ENCODE peak calls at places on chromosomes 12 and 14, in eight cellular contexts. D is AG10803; P is AG04449; T is PC-9; I is CD8-positive, alpha-beta T cell; X is heart right ventricle; A is bronchial epithelial cell; U is fibroblast of the aortic adventitia. F is an unnamed sample.

GRCh38 chr12:21330682-21331253 is 3.9 kb downstream of the SLCO1A2 start:
- DNase-seq in A (no peak), U (no peak), I (no peak), P (no peak), X (no peak), T (no peak), D (no peak), F (no peak)

GRCh38 chr14:69183735-69184134 is 7.6 kb upstream of the EXD2 start:
- DNase-seq in I (no peak), A (no peak), D (no peak), X (no peak), U (no peak), P (no peak), T (no peak), F (no peak)

GRCh38 chr12:118391424-118391823 is 15.1 kb downstream of the SUDS3 start:
- DNase-seq in I (no peak), P (no peak), D (peak; percentile 40), U (peak; percentile 47), A (no peak), T (no peak), X (no peak), F (no peak)

GRCh38 chr12:53701518-53702264 is 25.6 kb downstream of the CALCOCO1 start:
- DNase-seq in P (no peak), D (peak; percentile 72), T (peak; percentile 79), U (peak; percentile 81), I (peak; percentile 77), A (peak; percentile 53), X (peak; percentile 80), F (peak; percentile 24)

GRCh38 chr14:103698380-103699260 is 16.6 kb downstream of the XRCC3 start:
- DNase-seq in U (no peak), D (no peak), A (peak; percentile 47), P (no peak), T (peak; percentile 88), X (no peak), I (no peak), F (no peak)

GRCh38 chr14:38137005-38137404 is 70.7 kb upstream of the SSTR1 start:
- DNase-seq in X (no peak), D (peak; percentile 50), U (no peak), I (no peak), A (no peak), P (no peak), T (no peak), F (no peak)

GRCh38 chr12:10366875-10367274 is 23.0 kb downstream of the KLRK1 start:
- DNase-seq in A (peak; percentile 38), P (no peak), X (no peak), D (peak; percentile 63), T (no peak), U (peak; percentile 53), I (no peak), F (no peak)

GRCh38 chr14:49549881-49550280 is 36.3 kb downstream of the RPS29 start:
- DNase-seq in X (no peak), P (no peak), D (peak; percentile 34), A (peak; percentile 59), I (no peak), U (peak; percentile 24), T (peak; percentile 4), F (no peak)

GRCh38 chr12:83199069-83199468 is 512.4 kb downstream of the TMTC2 start:
- DNase-seq in A (no peak), X (no peak), U (no peak), P (no peak), D (no peak), I (no peak), T (no peak), F (no peak)

GRCh38 chr14:72545411-72546311 is 348.2 kb downstream of the DPF3 start:
- DNase-seq in X (no peak), A (peak; percentile 63), I (no peak), U (no peak), D (no peak), T (no peak), P (no peak), F (no peak)

GRCh38 chr12:121162384-121162783 is 29.7 kb downstream of the P2RX7 start:
- DNase-seq in D (no peak), I (no peak), X (no peak), P (no peak), U (no peak), T (no peak), A (no peak), F (no peak)

GRCh38 chr12:30508205-30508967 is 187.3 kb downstream of the IPO8 start:
- DNase-seq in T (no peak), X (no peak), I (no peak), D (no peak), U (no peak), P (no peak), A (no peak), F (no peak)

GRCh38 chr14:43535231-43535838 is 971.7 kb downstream of the FSCB start:
- DNase-seq in D (no peak), X (no peak), T (no peak), I (no peak), P (no peak), U (no peak), A (no peak), F (no peak)

GRCh38 chr14:105913221-105913620 is 386.8 kb downstream of the TMEM121 start:
- DNase-seq in A (no peak), T (no peak), U (no peak), I (no peak), P (no peak), D (no peak), X (no peak), F (no peak)

GRCh38 chr12:65925626-65926025 is 101.3 kb downstream of the HMGA2 start:
- DNase-seq in U (no peak), T (no peak), P (no peak), X (no peak), A (no peak), I (no peak), D (no peak), F (no peak)

GRCh38 chr14:31336646-31337045 is 83.7 kb downstream of the HEATR5A start:
- DNase-seq in I (no peak), U (peak; percentile 10), X (no peak), D (peak; percentile 32), A (peak; percentile 98), T (no peak), P (peak; percentile 40), F (no peak)

GRCh38 chr12:55720071-55720564 is at the start of gene RDH5:
- DNase-seq in I (no peak), P (no peak), X (no peak), U (peak; percentile 96), D (peak; percentile 88), T (no peak), A (peak; percentile 69), F (peak; percentile 70)

GRCh38 chr12:124548854-124549378 is 18.5 kb downstream of the NCOR2 start:
- DNase-seq in X (peak; percentile 46), A (peak; percentile 44), I (no peak), D (peak; percentile 87), T (no peak), U (peak; percentile 91), P (peak; percentile 57), F (peak; percentile 67)

GRCh38 chr12:103397536-103397935 is 98.2 kb downstream of the C12orf42 start:
- DNase-seq in D (no peak), U (no peak), I (no peak), A (peak; percentile 63), X (no peak), T (no peak), P (no peak), F (no peak)

GRCh38 chr12:58919271-58920101 is 818 bp downstream of the LRIG3 start:
- DNase-seq in U (peak; percentile 67), X (peak; percentile 26), P (no peak), A (peak; percentile 66), I (no peak), D (peak; percentile 50), T (peak; percentile 12), F (no peak)

GRCh38 chr14:92789457-92790089 is 4.5 kb upstream of the GOLGA5 start:
- DNase-seq in U (no peak), X (no peak), P (no peak), D (no peak), I (no peak), T (no peak), A (peak; percentile 25), F (no peak)

GRCh38 chr12:111253213-111253612 is 115.7 kb downstream of the PHETA1 start:
- DNase-seq in U (no peak), A (no peak), P (no peak), X (no peak), I (no peak), D (no peak), T (no peak), F (no peak)

GRCh38 chr12:125738211-125738610 is 673.0 kb downstream of the AACS start:
- DNase-seq in I (no peak), U (no peak), D (no peak), P (no peak), X (no peak), A (no peak), T (no peak), F (no peak)

GRCh38 chr12:125734137-125734536 is 668.9 kb downstream of the AACS start:
- DNase-seq in T (no peak), P (no peak), U (no peak), I (no peak), D (no peak), X (no peak), A (no peak), F (no peak)
- TF ChIP-seq CTCF in T (no peak), P (no peak), U (no peak), I (no peak), D (no peak), X (no peak), A (no peak), F (no peak)

DNA sequence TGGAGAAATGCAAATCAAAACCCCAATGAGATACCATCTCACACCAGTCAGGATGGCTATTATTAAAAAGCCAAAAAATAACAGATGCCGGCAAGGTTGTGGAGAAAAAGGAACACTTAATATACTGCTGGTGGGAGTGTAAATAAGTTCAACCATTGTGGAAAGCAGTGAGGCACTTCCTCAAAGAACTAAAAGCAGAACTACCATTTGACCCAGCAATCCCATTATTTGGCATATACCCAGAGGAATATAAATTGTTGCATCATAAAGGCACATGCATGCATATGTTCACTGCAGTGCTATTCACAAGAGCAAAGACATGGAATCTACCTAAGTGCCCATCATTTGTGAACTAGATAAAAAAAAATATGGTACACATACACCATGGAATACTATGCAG is 59.9 kb downstream of the MGST1 start:
- DNase-seq in T (no peak), D (no peak), A (no peak), X (no peak), P (no peak), U (no peak), I (no peak), F (no peak)
- H3K4me3 ChIP-seq in T (no peak overlapping the region), D (no peak overlapping the region), A (no peak overlapping the region), X (no peak overlapping the region), P (no peak overlapping the region), U (no peak overlapping the region), I (no peak overlapping the region), F (no peak overlapping the region)

DNA sequence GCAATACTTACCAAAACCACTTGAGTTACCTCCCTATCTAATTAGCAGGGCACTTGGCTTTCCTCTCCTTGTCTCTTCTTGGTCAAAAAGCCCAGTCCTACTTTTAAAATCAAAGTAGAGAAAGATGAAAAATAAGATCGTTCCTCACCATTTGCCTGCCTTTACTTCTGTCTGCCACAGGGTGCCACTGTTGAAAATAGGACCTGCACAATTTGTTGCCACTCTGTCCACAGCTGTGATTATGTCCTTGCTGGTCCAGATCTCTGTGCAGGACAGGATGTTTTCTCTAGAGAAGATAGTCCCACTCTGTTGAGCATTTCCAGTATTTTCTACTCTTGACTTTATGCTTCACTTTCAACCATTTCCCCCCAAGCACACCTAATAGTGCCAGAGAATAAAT is 179.9 kb downstream of the PDZRN4 start:
- DNase-seq in T (no peak), A (peak; percentile 3), I (no peak), U (no peak), P (no peak), X (no peak), D (peak; percentile 0), F (no peak)
- TF ChIP-seq CTCF in T (peak; percentile 48), A (peak; percentile 36), I (no peak), U (no peak), P (peak; percentile 5), X (peak; percentile 13), D (peak; percentile 36), F (no peak)

GRCh38 chr14:100546051-100546443 is 41.2 kb downstream of the BEGAIN start:
- DNase-seq in P (no peak), X (no peak), A (no peak), D (no peak), T (no peak), U (no peak), I (no peak), F (no peak)
- H3K4me3 ChIP-seq in P (no peak overlapping the region), X (peak overlapping the region; percentile 34), A (no peak overlapping the region), D (peak overlapping the region; percentile 39), T (no peak overlapping the region), U (no peak overlapping the region), I (no peak overlapping the region), F (no peak overlapping the region)